ENCODE peak calls at places on chromosome 1, in four cellular contexts. V is foreskin fibroblast; T is activated CD4-positive, alpha-beta T cell treated with anti-CD3 and anti-CD28 coated beads for 48 hours; E is GM12865. S is an unnamed sample.

GRCh38 chr1:245116781-245117180 is 38.0 kb upstream of the KIF26B start:
- DNase-seq in V (no peak), E (no peak), T (no peak), S (no peak)

GRCh38 chr1:228090613-228091081 is 8.1 kb downstream of the ARF1 start:
- DNase-seq in T (no peak), E (no peak), V (peak), S (peak)

GRCh38 chr1:52632732-52633290 is at the start of gene SHISAL2A:
- DNase-seq in E (peak), T (peak), V (no peak), S (no peak)

GRCh38 chr1:166032901-166033371 is 133.9 kb downstream of the FAM78B start:
- DNase-seq in T (no peak), E (no peak), V (no peak), S (no peak)

GRCh38 chr1:235673981-235674380 is 24.4 kb upstream of the GNG4 start:
- DNase-seq in E (no peak), T (no peak), V (no peak), S (no peak)

GRCh38 chr1:248792342-248792741 is 33.4 kb downstream of the SH3BP5L start:
- DNase-seq in T (no peak), E (peak), V (no peak), S (no peak)

GRCh38 chr1:58551741-58552140 is 5.2 kb upstream of the OMA1 start:
- DNase-seq in V (no peak), E (no peak), T (no peak), S (no peak)

GRCh38 chr1:183159960-183160359 is 26.1 kb upstream of the LAMC2 start:
- DNase-seq in T (no peak), V (no peak), E (no peak), S (no peak)

GRCh38 chr1:184296466-184297243 is 90.2 kb upstream of the C1orf21 start:
- DNase-seq in T (no peak), V (peak), E (peak), S (peak)

GRCh38 chr1:61569212-61569621 is 155.7 kb downstream of the TM2D1 start:
- DNase-seq in E (no peak), V (no peak), T (no peak), S (no peak)

GRCh38 chr1:9331558-9332346 is 39.1 kb downstream of the SPSB1 start:
- DNase-seq in E (no peak), T (no peak), V (no peak), S (no peak)

GRCh38 chr1:24643362-24644346 is 552 bp downstream of the SRRM1 start:
- DNase-seq in V (no peak), T (peak), E (peak), S (no peak)

GRCh38 chr1:30216602-30217001 is 506.8 kb downstream of the MATN1 start:
- DNase-seq in E (no peak), V (no peak), T (no peak), S (no peak)

GRCh38 chr1:106439475-106439874 is 617.0 kb upstream of the PRMT6 start:
- DNase-seq in T (no peak), E (no peak), V (no peak), S (no peak)

GRCh38 chr1:117535776-117536175 is 70.1 kb upstream of the TENT5C start:
- DNase-seq in T (no peak), V (no peak), E (no peak), S (no peak)

GRCh38 chr1:60160141-60160540 is 86.6 kb upstream of the C1orf87 start:
- DNase-seq in E (no peak), T (no peak), V (no peak), S (no peak)

GRCh38 chr1:30423570-30423969 is 299.8 kb downstream of the MATN1 start:
- DNase-seq in T (no peak), V (no peak), E (no peak), S (no peak)

GRCh38 chr1:204507317-204508105 is 8.7 kb upstream of the MDM4 start:
- DNase-seq in V (peak), T (peak), E (peak), S (no peak)

GRCh38 chr1:17255336-17255735 is 6.4 kb downstream of the PADI3 start:
- DNase-seq in E (no peak), V (no peak), T (no peak), S (no peak)

GRCh38 chr1:116182019-116182714 is 71.0 kb downstream of the MAB21L3 start:
- DNase-seq in T (no peak), V (no peak), E (no peak), S (no peak)

GRCh38 chr1:17591814-17592430 is 52.4 kb downstream of the ARHGEF10L start:
- DNase-seq in V (no peak), T (no peak), E (no peak), S (no peak)

GRCh38 chr1:159936284-159936904 is 9.0 kb downstream of the IGSF9 start:
- DNase-seq in T (peak), E (peak), V (peak), S (peak)

GRCh38 chr1:159008744-159009188 is 941 bp upstream of the IFI16 start:
- DNase-seq in E (peak), V (peak), T (peak), S (no peak)

GRCh38 chr1:207922554-207922953 is 11.6 kb upstream of the CD34 start:
- DNase-seq in E (no peak), V (no peak), T (no peak), S (no peak)

GRCh38 chr1:226047495-226047894 is 15.0 kb upstream of the H3-3A start:
- DNase-seq in E (no peak), V (no peak), T (no peak), S (no peak)

GRCh38 chr1:112677501-112677900 is 3.0 kb downstream of the MOV10 start:
- DNase-seq in V (no peak), T (no peak), E (no peak), S (no peak)